ENCODE peak calls at places on chromosome 21, in four cellular contexts. N is neural crest cell, M is AG20443, I is stomach. Q is an unnamed sample.

GRCh38 chr21:24023936-24024335 is 1583.3 kb downstream of the MRPL39 start:
- DNase-seq in I (no peak), N (no peak), M (no peak), Q (no peak)

GRCh38 chr21:41316200-41316599 is 401 bp upstream of the FAM3B start:
- DNase-seq in N (no peak), M (no peak), I (peak), Q (no peak)

GRCh38 chr21:26570203-26570602 is 2.9 kb downstream of the CYYR1 start:
- DNase-seq in N (no peak), I (no peak), M (no peak), Q (no peak)

GRCh38 chr21:42578034-42578433 is 64.4 kb downstream of the SLC37A1 start:
- DNase-seq in N (no peak), I (no peak), M (no peak), Q (no peak)

GRCh38 chr21:42312626-42313104 is 2.5 kb downstream of the TFF3 start:
- DNase-seq in N (no peak), I (no peak), M (no peak), Q (no peak)

GRCh38 chr21:35303085-35303484 is 254.0 kb upstream of the RUNX1 start:
- DNase-seq in N (no peak), I (no peak), M (peak), Q (no peak)

GRCh38 chr21:34933609-34934345 is 115.3 kb downstream of the RUNX1 start:
- DNase-seq in N (no peak), I (no peak), M (no peak), Q (no peak)

GRCh38 chr21:35850029-35850428 is 210.3 kb downstream of the SETD4 start:
- DNase-seq in N (no peak), I (no peak), M (peak), Q (no peak)

GRCh38 chr21:42672699-42673458 is 19.5 kb downstream of the PDE9A start:
- DNase-seq in M (no peak), N (no peak), I (no peak), Q (no peak)

GRCh38 chr21:42650033-42650370 is 3.4 kb upstream of the PDE9A start:
- DNase-seq in N (no peak), I (peak), M (no peak), Q (no peak)

GRCh38 chr21:28865488-28866186 is 127.0 kb downstream of the LTN1 start:
- DNase-seq in I (no peak), N (no peak), M (no peak), Q (no peak)

GRCh38 chr21:45542667-45543370 is 579 bp upstream of the SLC19A1 start:
- DNase-seq in I (peak), M (peak), N (no peak), Q (no peak)

GRCh38 chr21:38938343-38938742 is 132.6 kb downstream of the ETS2 start:
- DNase-seq in N (no peak), M (peak), I (no peak), Q (no peak)

GRCh38 chr21:35328856-35329455 is 279.9 kb upstream of the RUNX1 start:
- DNase-seq in N (no peak), I (peak), M (no peak), Q (no peak)

GRCh38 chr21:45104560-45104959 is 30.2 kb downstream of the ADARB1 start:
- DNase-seq in I (peak), N (no peak), M (no peak), Q (no peak)

GRCh38 chr21:46046471-46046870 is 51.4 kb upstream of the COL6A2 start:
- DNase-seq in N (no peak), M (no peak), I (no peak), Q (no peak)

GRCh38 chr21:42162831-42163510 is 56.0 kb upstream of the ABCG1 start:
- DNase-seq in N (no peak), I (no peak), M (no peak), Q (no peak)

GRCh38 chr21:37546949-37547614 is 180.5 kb downstream of the DYRK1A start:
- DNase-seq in I (no peak), M (no peak), N (no peak), Q (no peak)

GRCh38 chr21:42705746-42706374 is 52.4 kb downstream of the PDE9A start:
- DNase-seq in I (no peak), N (no peak), M (no peak), Q (no peak)

GRCh38 chr21:17089121-17089520 is 423.7 kb upstream of the CXADR start:
- DNase-seq in I (no peak), M (no peak), N (no peak), Q (no peak)

GRCh38 chr21:33259428-33259827 is 6.7 kb upstream of the IL10RB start:
- DNase-seq in M (no peak), N (no peak), I (no peak), Q (no peak)

GRCh38 chr21:39084073-39084472 is 99.2 kb downstream of the PSMG1 start:
- DNase-seq in N (no peak), I (no peak), M (no peak), Q (no peak)

GRCh38 chr21:46122758-46123683 is 25.1 kb downstream of the COL6A2 start:
- DNase-seq in N (no peak), I (no peak), M (no peak), Q (no peak)

GRCh38 chr21:42652527-42653491 is 612 bp upstream of the PDE9A start:
- DNase-seq in N (peak), I (peak), M (peak), Q (peak)

Q was measured in K562.